ENCODE peak calls at places on chromosomes 12 and 14, in eight cellular contexts. L is cardiac muscle cell, Q is psoas muscle, C is adrenal gland, V is fibroblast of the aortic adventitia, T is right lobe of liver, E is AG10803, K is HCT116. A is an unnamed sample.

GRCh38 chr14:76277586-76278130 is 98.3 kb upstream of the ESRRB start:
- DNase-seq in K (no peak), L (no peak), E (no peak), C (no peak), Q (no peak), T (no peak), V (no peak), A (no peak)

GRCh38 chr14:96793547-96793946 is 3.6 kb upstream of the VRK1 start:
- DNase-seq in T (no peak), C (no peak), K (no peak), E (no peak), Q (no peak), L (no peak), V (no peak), A (no peak)

GRCh38 chr12:103901518-103902173 is 28.6 kb upstream of the HSP90B1 start:
- DNase-seq in Q (no peak), V (no peak), L (no peak), K (no peak), T (no peak), C (no peak), E (no peak), A (no peak)

GRCh38 chr12:65699251-65699650 is 125.0 kb upstream of the HMGA2 start:
- DNase-seq in E (peak), K (no peak), C (no peak), T (no peak), L (no peak), Q (no peak), V (peak), A (peak)

GRCh38 chr14:55066223-55066622 is 14.8 kb downstream of the MAPK1IP1L start:
- DNase-seq in E (no peak), C (no peak), V (no peak), K (no peak), T (no peak), Q (no peak), L (no peak), A (no peak)

GRCh38 chr14:61528591-61529021 is 166.7 kb upstream of the HIF1A start:
- DNase-seq in T (no peak), Q (no peak), L (no peak), V (peak), C (no peak), E (peak), K (no peak), A (peak)

GRCh38 chr12:113184098-113184899 is 979 bp downstream of the DDX54 start:
- DNase-seq in V (no peak), T (peak), Q (no peak), L (no peak), K (peak), C (no peak), E (no peak), A (no peak)

GRCh38 chr12:25852792-25853191 is 105.7 kb upstream of the RASSF8 start:
- DNase-seq in T (no peak), K (no peak), C (no peak), V (no peak), L (no peak), E (no peak), Q (no peak), A (peak)

GRCh38 chr12:26150737-26151450 is 26.1 kb upstream of the BHLHE41 start:
- DNase-seq in K (no peak), E (peak), Q (no peak), L (no peak), T (no peak), C (no peak), V (peak), A (peak)

GRCh38 chr12:12032771-12033588 is 37.8 kb upstream of the BCL2L14 start:
- DNase-seq in Q (peak), K (peak), T (peak), V (peak), C (peak), L (peak), E (peak), A (peak)

GRCh38 chr14:103724116-103724515 is 8.5 kb downstream of the ZFYVE21 start:
- DNase-seq in Q (peak), E (peak), K (no peak), L (peak), C (peak), V (peak), T (peak), A (peak)

GRCh38 chr12:132044661-132045412 is 95.1 kb downstream of the EP400 start:
- DNase-seq in Q (no peak), E (no peak), L (no peak), K (no peak), V (no peak), C (no peak), T (no peak), A (no peak)

GRCh38 chr14:91830777-91831176 is 36.6 kb downstream of the TC2N start:
- DNase-seq in V (no peak), T (no peak), E (no peak), L (peak), C (no peak), Q (no peak), K (no peak), A (no peak)

GRCh38 chr12:121365416-121366062 is 13.3 kb upstream of the ANAPC5 start:
- DNase-seq in T (no peak), E (peak), L (no peak), Q (no peak), K (no peak), C (no peak), V (peak), A (no peak)

GRCh38 chr12:123471374-123472068 is 13.6 kb downstream of the SNRNP35 start:
- DNase-seq in K (no peak), T (no peak), Q (peak), E (peak), L (no peak), V (peak), C (peak), A (peak)

GRCh38 chr14:53793790-53794560 is 162.7 kb downstream of the BMP4 start:
- DNase-seq in L (no peak), C (no peak), T (no peak), K (no peak), E (no peak), Q (peak), V (peak), A (no peak)

GRCh38 chr12:101485015-101485414 is 9.9 kb downstream of the SPIC start:
- DNase-seq in V (peak), K (no peak), C (no peak), T (no peak), E (peak), Q (no peak), L (no peak), A (no peak)

GRCh38 chr14:92143309-92143708 is 21.5 kb downstream of the CPSF2 start:
- DNase-seq in L (no peak), E (no peak), K (no peak), Q (no peak), V (no peak), C (no peak), T (no peak), A (no peak)

GRCh38 chr14:71165650-71166049 is 258.4 kb downstream of the PCNX1 start:
- DNase-seq in K (no peak), T (no peak), V (no peak), Q (no peak), C (peak), E (peak), L (no peak), A (peak)

GRCh38 chr12:54689034-54689372 is 40.8 kb upstream of the DCD start:
- DNase-seq in T (no peak), E (no peak), V (no peak), K (no peak), Q (no peak), C (no peak), L (no peak), A (no peak)

GRCh38 chr14:76955575-76956252 is 72.8 kb downstream of the IRF2BPL start:
- DNase-seq in C (peak), K (no peak), E (peak), V (no peak), Q (peak), T (peak), L (no peak), A (peak)

GRCh38 chr12:105013892-105014291 is 27.8 kb downstream of the NOPCHAP1 start:
- DNase-seq in L (no peak), T (no peak), V (no peak), K (no peak), Q (no peak), C (no peak), E (peak), A (peak)

GRCh38 chr14:22848391-22849164 is 12.2 kb downstream of the MMP14 start:
- DNase-seq in K (no peak), L (no peak), E (peak), T (no peak), C (peak), V (peak), Q (peak), A (peak)

DNA sequence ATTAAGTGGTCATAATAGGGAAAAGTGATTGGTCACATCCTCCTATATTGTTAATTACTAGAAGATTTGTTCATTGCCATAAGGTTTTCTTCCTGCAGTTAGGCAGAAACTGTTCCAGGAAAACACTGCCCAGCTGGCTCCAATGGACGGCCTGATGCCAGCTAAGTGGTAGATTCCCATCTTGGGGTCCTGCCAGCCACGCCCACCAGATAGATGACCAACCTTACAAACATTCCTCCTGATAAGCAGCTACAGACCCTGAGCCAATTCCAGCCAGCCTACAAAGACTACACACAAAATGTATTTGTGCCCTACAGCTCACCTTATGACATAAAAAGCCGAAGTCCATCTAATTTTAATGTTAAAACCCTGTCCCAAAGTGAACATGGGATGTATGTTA is 685.9 kb upstream of the USP15 start:
- DNase-seq in C (no peak), E (no peak), V (no peak), T (no peak), L (no peak), Q (no peak), K (no peak), A (no peak)
- H3K4me3 ChIP-seq in C (no peak), E (no peak), V (no peak), T (no peak), L (no peak), Q (no peak), K (no peak), A (no peak)

GRCh38 chr12:111297703-111298426 is 71.0 kb downstream of the PHETA1 start:
- DNase-seq in C (no peak), Q (no peak), T (no peak), E (no peak), K (no peak), L (no peak), V (no peak), A (no peak)
- TF ChIP-seq CTCF in C (no peak), Q (no peak), T (no peak), E (no peak), K (no peak), L (no peak), V (no peak), A (no peak)

DNA sequence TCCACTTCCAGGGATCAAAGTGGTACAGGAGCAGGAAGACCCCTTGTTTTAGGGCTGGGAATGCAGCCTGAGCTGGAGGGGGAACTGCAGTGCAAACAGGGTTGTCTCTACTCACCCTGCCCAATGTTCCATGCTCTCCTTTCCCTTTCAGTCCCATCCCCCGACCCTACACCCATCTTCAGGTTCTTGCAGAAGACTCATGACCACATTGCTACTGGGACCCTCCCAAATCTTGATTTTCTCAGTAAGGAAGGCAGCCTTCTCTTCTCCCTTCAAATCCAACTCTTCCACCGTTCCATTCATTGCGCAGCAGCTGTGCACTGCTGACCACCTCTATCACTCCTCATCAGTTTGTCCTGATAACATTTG is 1.9 kb downstream of the SERPINA11 start:
- DNase-seq in T (no peak), Q (no peak), V (no peak), L (no peak), E (no peak), K (no peak), C (no peak), A (no peak)
- H3K4me3 ChIP-seq in T (peak), Q (no peak), V (no peak), L (no peak), E (no peak), K (no peak), C (no peak), A (no peak)

GRCh38 chr14:100170880-100171279 is 11.4 kb upstream of the DEGS2 start:
- DNase-seq in C (no peak), Q (no peak), E (no peak), V (no peak), K (no peak), T (no peak), L (no peak), A (no peak)
- TF ChIP-seq CTCF in C (no peak), Q (no peak), E (no peak), V (no peak), K (no peak), T (no peak), L (no peak), A (no peak)

GRCh38 chr12:20150835-20151234 is 217.5 kb upstream of the PDE3A start:
- DNase-seq in Q (no peak), E (no peak), V (peak), C (no peak), L (no peak), K (no peak), T (no peak), A (no peak)
- H3K4me3 ChIP-seq in Q (no peak), E (no peak), V (no peak), C (no peak), L (no peak), K (no peak), T (no peak), A (no peak)

DNA sequence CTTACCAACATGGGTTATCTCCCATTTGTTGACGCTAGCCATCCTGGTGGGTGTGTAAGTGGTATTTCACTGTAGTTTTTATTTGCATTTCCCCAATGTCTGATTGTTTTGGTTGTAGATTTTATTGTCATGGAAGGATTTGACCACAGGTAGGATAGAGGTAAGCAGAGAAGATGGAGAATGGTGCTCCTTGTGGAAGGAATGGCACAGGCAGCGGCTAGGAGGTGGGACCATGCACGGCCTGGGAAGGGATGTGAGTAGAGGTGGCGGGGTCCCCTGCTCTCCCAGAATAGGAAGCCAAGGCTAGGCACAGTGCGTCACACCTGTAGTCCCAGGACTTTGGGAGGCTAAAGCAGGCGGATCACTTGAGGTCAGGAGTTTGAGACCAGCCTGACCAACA is 41.4 kb downstream of the PHETA1 start:
- DNase-seq in E (no peak), C (no peak), T (no peak), L (no peak), Q (no peak), K (no peak), V (no peak), A (no peak)
- TF ChIP-seq CTCF in E (no peak), C (no peak), T (no peak), L (no peak), Q (no peak), K (no peak), V (no peak), A (peak)

A was measured in fibroblast of villous mesenchyme.